ENCODE peak calls at places on chromosomes 13 and 19, in seven cellular contexts. V is K562, U is SK-N-SH, W is GM12878, E is HCT116, Z is H1, Q is HepG2. H is an unnamed sample.

GRCh38 chr13:34006011-34006410 is 188.1 kb downstream of the RFC3 start:
- DNase-seq in V (no peak), U (no peak), W (no peak), E (no peak), Z (no peak), Q (no peak), H (no peak)

GRCh38 chr19:57348136-57348535 is 2.9 kb upstream of the ZNF304 start:
- DNase-seq in V (no peak), U (no peak), W (no peak), E (no peak), Z (no peak), Q (no peak), H (no peak)

GRCh38 chr13:79870766-79871165 is 389.8 kb downstream of the NDFIP2 start:
- DNase-seq in V (no peak), U (no peak), W (no peak), E (no peak), Z (no peak), Q (no peak), H (no peak)

GRCh38 chr19:35225951-35226350 is 2.6 kb downstream of the FAM187B start:
- DNase-seq in V (no peak), U (no peak), W (no peak), E (no peak), Z (no peak), Q (no peak), H (no peak)

GRCh38 chr13:46035066-46035465 is 17.5 kb downstream of the ZC3H13 start:
- DNase-seq in V (no peak), U (no peak), W (no peak), E (no peak), Z (no peak), Q (no peak), H (no peak)

GRCh38 chr19:44788971-44789370 is 11.3 kb downstream of the CBLC start:
- DNase-seq in V (no peak), U (no peak), W (no peak), E (no peak), Z (no peak), Q (no peak), H (no peak)

GRCh38 chr19:35779033-35779432 is 3.7 kb downstream of the ARHGAP33 start:
- DNase-seq in V (no peak), U (no peak), W (no peak), E (no peak), Z (no peak), Q (no peak), H (no peak)

GRCh38 chr13:89803839-89804238 is 1543.6 kb upstream of the MIR17HG start:
- DNase-seq in V (no peak), U (peak), W (no peak), E (no peak), Z (no peak), Q (no peak), H (no peak)

GRCh38 chr19:23098286-23098685 is 18.5 kb upstream of the ZNF730 start:
- DNase-seq in V (no peak), U (no peak), W (no peak), E (no peak), Z (no peak), Q (no peak), H (no peak)

GRCh38 chr19:4745986-4746385 is 22.3 kb upstream of the DPP9 start:
- DNase-seq in V (no peak), U (no peak), W (no peak), E (no peak), Z (no peak), Q (no peak), H (no peak)

GRCh38 chr19:46347985-46348384 is 1.1 kb downstream of the PPP5C start:
- DNase-seq in V (no peak), U (no peak), W (no peak), E (no peak), Z (no peak), Q (no peak), H (no peak)

GRCh38 chr19:27794444-27795042 is 1418.4 kb downstream of the UQCRFS1 start:
- DNase-seq in V (peak), U (no peak), W (no peak), E (no peak), Z (no peak), Q (peak), H (no peak)

GRCh38 chr13:28449826-28450773 is 44.8 kb downstream of the FLT1 start:
- DNase-seq in V (no peak), U (no peak), W (no peak), E (no peak), Z (no peak), Q (no peak), H (no peak)

GRCh38 chr13:45209229-45209628 is 8.4 kb upstream of the KCTD4 start:
- DNase-seq in V (no peak), U (no peak), W (no peak), E (no peak), Z (no peak), Q (no peak), H (no peak)

GRCh38 chr13:113153810-113154748 is 4.4 kb upstream of the PROZ start:
- DNase-seq in V (peak), U (peak), W (peak), E (peak), Z (no peak), Q (peak), H (peak)

GRCh38 chr19:46571495-46571894 is 29.6 kb upstream of the CALM3 start:
- DNase-seq in V (peak), U (peak), W (no peak), E (peak), Z (peak), Q (peak), H (peak)

GRCh38 chr13:29922896-29923295 is 72.5 kb upstream of the UBL3 start:
- DNase-seq in V (no peak), U (no peak), W (no peak), E (no peak), Z (no peak), Q (no peak), H (no peak)

GRCh38 chr19:1199531-1199930 is 6.0 kb upstream of the STK11 start:
- DNase-seq in V (no peak), U (no peak), W (no peak), E (no peak), Z (no peak), Q (no peak), H (no peak)

GRCh38 chr13:86757236-86757978 is 913.8 kb upstream of the SLITRK5 start:
- DNase-seq in V (no peak), U (no peak), W (no peak), E (no peak), Z (peak), Q (no peak), H (no peak)

GRCh38 chr19:45498411-45499195 is at the start of gene PPM1N:
- DNase-seq in V (peak), U (no peak), W (no peak), E (no peak), Z (no peak), Q (no peak), H (no peak)

GRCh38 chr19:55484571-55485438 is at the start of gene NAT14:
- DNase-seq in V (peak), U (peak), W (no peak), E (no peak), Z (peak), Q (peak), H (peak)

GRCh38 chr13:74528751-74529513 is 394.7 kb upstream of the KLF12 start:
- DNase-seq in V (no peak), U (no peak), W (no peak), E (no peak), Z (no peak), Q (no peak), H (no peak)

GRCh38 chr19:16327131-16327450 is 2.5 kb downstream of the KLF2 start:
- DNase-seq in V (no peak), U (no peak), W (no peak), E (no peak), Z (no peak), Q (no peak), H (no peak)

GRCh38 chr13:86838411-86839120 is 832.6 kb upstream of the SLITRK5 start:
- DNase-seq in V (no peak), U (no peak), W (no peak), E (no peak), Z (no peak), Q (no peak), H (peak)

GRCh38 chr19:11435833-11436313 is 438 bp downstream of the PRKCSH start:
- DNase-seq in V (peak), U (peak), W (no peak), E (no peak), Z (no peak), Q (no peak), H (peak)

GRCh38 chr19:54462072-54462712 is 1.4 kb downstream of the LENG9 start:
- DNase-seq in V (no peak), U (no peak), W (no peak), E (no peak), Z (no peak), Q (no peak), H (no peak)

GRCh38 chr13:113407103-113407530 is 43.2 kb upstream of the GRTP1 start:
- DNase-seq in V (no peak), U (no peak), W (no peak), E (no peak), Z (no peak), Q (no peak), H (no peak)

GRCh38 chr13:70568571-70568970 is 460.3 kb upstream of the KLHL1 start:
- DNase-seq in V (peak), U (peak), W (peak), E (peak), Z (no peak), Q (peak), H (peak)

GRCh38 chr13:33089311-33089710 is 73.1 kb downstream of the KL start:
- DNase-seq in V (no peak), U (no peak), W (no peak), E (no peak), Z (no peak), Q (no peak), H (no peak)

GRCh38 chr13:95438297-95438696 is 114.2 kb upstream of the CLDN10 start:
- DNase-seq in V (no peak), U (peak), W (no peak), E (no peak), Z (no peak), Q (no peak), H (no peak)

GRCh38 chr13:24043590-24044350 is 116.8 kb upstream of the SPATA13 start:
- DNase-seq in V (no peak), U (no peak), W (no peak), E (no peak), Z (no peak), Q (no peak), H (no peak)

GRCh38 chr13:82878536-82878935 is 1003.7 kb downstream of the SLITRK1 start:
- DNase-seq in V (no peak), U (no peak), W (no peak), E (no peak), Z (no peak), Q (no peak), H (no peak)

GRCh38 chr19:12098040-12098439 is 33.5 kb downstream of the ZNF844 start:
- DNase-seq in V (no peak), U (no peak), W (no peak), E (no peak), Z (no peak), Q (no peak), H (no peak)

GRCh38 chr19:51751655-51752054 is at the start of gene FPR1:
- DNase-seq in V (no peak), U (no peak), W (no peak), E (peak), Z (no peak), Q (no peak), H (no peak)

GRCh38 chr13:52454459-52454824 is 836 bp upstream of the CKAP2 start:
- DNase-seq in V (no peak), U (peak), W (peak), E (no peak), Z (no peak), Q (no peak), H (no peak)

GRCh38 chr13:45238945-45239795 is 38.3 kb upstream of the KCTD4 start:
- DNase-seq in V (no peak), U (no peak), W (no peak), E (no peak), Z (no peak), Q (no peak), H (no peak)

GRCh38 chr13:85535306-85535705 is 263.9 kb downstream of the SLITRK6 start:
- DNase-seq in V (no peak), U (no peak), W (no peak), E (no peak), Z (no peak), Q (no peak), H (no peak)

GRCh38 chr13:99663185-99663825 is 162.0 kb downstream of the TM9SF2 start:
- DNase-seq in V (no peak), U (no peak), W (no peak), E (no peak), Z (no peak), Q (no peak), H (no peak)
- TF ChIP-seq JUND in V (no peak), U (no peak), W (no peak), E (no peak), Z (no peak), Q (no peak), H (no peak)

GRCh38 chr13:59680429-59681024 is 483.2 kb downstream of the DIAPH3 start:
- DNase-seq in V (no peak), U (no peak), W (no peak), E (peak), Z (no peak), Q (no peak), H (no peak)
- TF ChIP-seq JUND in V (no peak), U (no peak), W (no peak), E (no peak), Z (no peak), Q (no peak), H (no peak)

DNA sequence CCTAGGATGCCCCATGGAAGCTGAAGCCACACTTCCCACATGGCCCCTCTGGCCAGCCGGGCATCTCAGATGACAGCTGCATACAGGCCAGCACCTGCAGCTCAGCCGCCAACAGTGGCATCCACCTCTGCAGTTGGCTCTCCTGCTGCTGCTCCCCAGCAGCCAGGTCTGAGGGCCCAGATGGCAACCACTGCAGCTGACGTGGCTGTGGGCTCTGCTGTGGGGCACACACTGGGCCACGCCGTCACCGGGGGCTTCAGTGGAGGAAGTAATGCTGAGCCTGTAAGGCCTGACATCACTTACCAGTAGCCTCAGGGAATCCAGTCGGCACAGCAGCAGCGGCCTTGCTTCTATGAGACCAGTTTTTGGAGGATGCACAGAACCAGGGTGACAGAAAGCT is 45.3 kb upstream of the LSM14A start:
- DNase-seq in V (no peak), U (peak), W (no peak), E (no peak), Z (no peak), Q (no peak), H (no peak)
- TF ChIP-seq JUND in V (no peak), U (no peak), W (no peak), E (no peak), Z (no peak), Q (no peak), H (no peak)

GRCh38 chr19:14005381-14006084 is 587 bp downstream of the RFX1 start:
- DNase-seq in V (peak), U (peak), W (peak), E (peak), Z (peak), Q (peak), H (no peak)

GRCh38 chr19:14004619-14005380 is 1.3 kb downstream of the RFX1 start:
- DNase-seq in V (peak), U (no peak), W (peak), E (no peak), Z (no peak), Q (peak), H (no peak)

GRCh38 chr19:14006085-14006765 is at the start of gene RFX1:
- DNase-seq in V (peak), U (peak), W (peak), E (peak), Z (peak), Q (peak), H (peak)

GRCh38 chr19:14003279-14004051 is 2.7 kb downstream of the RFX1 start:
- DNase-seq in V (no peak), U (no peak), W (no peak), E (no peak), Z (no peak), Q (no peak), H (no peak)

DNA sequence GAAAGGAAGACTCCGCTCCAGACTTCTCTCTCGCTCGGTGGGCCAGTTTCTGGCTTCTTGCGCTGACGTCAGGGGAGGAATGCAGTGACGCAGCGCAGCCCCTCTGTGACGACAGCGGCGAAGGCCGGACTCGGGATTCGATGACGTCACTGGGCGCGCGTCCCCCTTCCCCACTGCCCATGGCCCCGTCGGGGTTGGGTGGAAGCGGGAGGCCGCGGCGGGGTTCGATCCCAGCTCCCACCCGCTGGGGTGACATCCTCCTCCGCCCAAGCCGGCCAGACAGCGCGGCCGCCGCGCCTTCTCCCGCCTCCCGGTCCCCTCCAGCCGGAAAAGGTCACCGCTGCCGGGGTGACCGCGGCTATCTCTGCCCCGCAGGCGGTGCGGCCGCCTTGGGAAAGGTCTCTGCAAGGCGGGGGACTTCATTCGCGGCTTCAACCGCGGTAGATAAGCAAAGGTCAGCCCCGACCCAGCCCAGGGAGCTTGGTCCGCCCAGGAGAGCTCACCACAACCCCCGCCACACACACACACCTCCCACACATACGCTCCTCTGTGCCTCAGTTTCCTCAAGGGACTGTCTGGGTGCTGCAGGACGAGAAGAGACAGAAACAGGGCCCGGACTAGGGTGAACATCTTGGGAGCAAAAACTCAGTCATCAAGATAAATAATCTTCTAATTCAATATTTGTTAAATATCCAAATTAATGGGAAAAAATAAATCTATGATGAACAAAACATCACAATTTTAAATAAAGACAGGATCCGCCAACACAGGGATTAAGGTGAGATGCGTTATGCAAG is 844 bp upstream of the RFX1 start:
- DNase-seq in V (peak), U (peak), W (no peak), E (no peak), Z (no peak), Q (no peak), H (no peak)
- TF ChIP-seq JUND in V (peak), U (no peak), W (peak), E (no peak), Z (peak), Q (peak), H (no peak)

GRCh38 chr19:3304871-3305423 is 61.4 kb upstream of the NFIC start:
- DNase-seq in V (peak), U (peak), W (peak), E (peak), Z (no peak), Q (peak), H (no peak)
- TF ChIP-seq JUND in V (no peak), U (no peak), W (no peak), E (no peak), Z (no peak), Q (no peak), H (no peak)

DNA sequence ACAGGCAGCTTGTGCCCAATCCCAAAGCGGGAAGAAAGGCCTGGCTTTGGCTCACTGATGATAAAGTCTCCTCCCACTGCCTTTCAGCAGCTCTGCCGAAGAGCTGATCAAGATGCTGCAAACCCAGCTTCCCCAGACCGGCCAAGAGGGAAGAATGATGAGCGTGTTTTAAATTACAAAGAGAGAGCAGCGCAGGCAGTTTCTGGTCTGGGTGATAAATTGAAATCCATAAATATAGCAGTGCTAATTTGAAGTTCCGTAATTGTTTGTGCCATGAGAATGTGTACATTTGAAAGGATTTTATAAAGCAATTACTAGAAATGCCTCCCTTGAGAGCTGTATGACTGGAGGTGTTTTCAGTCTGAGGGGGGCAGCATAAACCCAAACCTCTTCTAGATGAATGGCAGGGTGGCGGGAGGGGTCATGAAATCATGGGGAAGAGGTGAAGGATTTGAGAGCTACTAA is 171.8 kb downstream of the STK24 start:
- DNase-seq in V (peak), U (peak), W (no peak), E (no peak), Z (peak), Q (no peak), H (no peak)
- TF ChIP-seq JUND in V (no peak), U (no peak), W (no peak), E (no peak), Z (no peak), Q (no peak), H (no peak)

DNA sequence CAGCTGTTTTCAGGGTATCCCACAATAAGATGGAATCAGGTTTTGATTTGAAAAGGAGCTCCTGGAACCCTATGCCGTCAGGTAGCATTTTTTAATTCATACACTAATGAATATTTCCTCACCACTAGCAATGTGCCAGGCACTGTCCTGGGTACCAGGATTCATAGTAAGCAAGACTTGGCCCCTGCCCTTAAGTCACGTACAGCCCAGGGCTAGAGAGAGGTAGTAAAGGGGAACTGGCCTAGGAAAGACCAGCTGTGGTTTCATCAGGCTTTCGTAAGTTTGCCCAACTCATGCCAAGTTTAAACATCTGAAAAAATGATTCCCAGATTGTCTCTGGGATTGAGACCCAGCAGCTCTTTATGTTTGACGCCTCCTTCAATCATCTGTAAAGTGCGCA is 45.9 kb upstream of the AMER2 start:
- DNase-seq in V (no peak), U (no peak), W (no peak), E (no peak), Z (no peak), Q (no peak), H (no peak)
- TF ChIP-seq JUND in V (no peak), U (no peak), W (no peak), E (no peak), Z (no peak), Q (no peak), H (no peak)

GRCh38 chr19:38850231-38850975 is 617 bp upstream of the HNRNPL start:
- DNase-seq in V (peak), U (peak), W (peak), E (peak), Z (peak), Q (peak), H (peak)

GRCh38 chr19:38848299-38849146 is 1.3 kb downstream of the HNRNPL start:
- DNase-seq in V (no peak), U (no peak), W (no peak), E (no peak), Z (no peak), Q (no peak), H (no peak)

GRCh38 chr19:38849147-38849745 is 540 bp downstream of the HNRNPL start:
- DNase-seq in V (peak), U (peak), W (peak), E (peak), Z (peak), Q (peak), H (peak)

GRCh38 chr19:38850976-38851621 is 1.3 kb upstream of the HNRNPL start:
- DNase-seq in V (no peak), U (peak), W (no peak), E (no peak), Z (no peak), Q (no peak), H (no peak)

GRCh38 chr19:38849746-38850230 is at the start of gene HNRNPL:
- DNase-seq in V (peak), U (peak), W (no peak), E (no peak), Z (no peak), Q (no peak), H (no peak)
- TF ChIP-seq JUND in V (peak), U (no peak), W (no peak), E (no peak), Z (no peak), Q (no peak), H (no peak)

GRCh38 chr13:106533940-106534843 is 1.3 kb downstream of the EFNB2 start:
- DNase-seq in V (no peak), U (peak), W (no peak), E (no peak), Z (no peak), Q (no peak), H (peak)
- TF ChIP-seq JUND in V (no peak), U (no peak), W (no peak), E (no peak), Z (no peak), Q (no peak), H (no peak)

GRCh38 chr19:3398114-3398899 is 31.9 kb downstream of the NFIC start:
- DNase-seq in V (no peak), U (no peak), W (no peak), E (no peak), Z (no peak), Q (peak), H (peak)
- TF ChIP-seq JUND in V (no peak), U (no peak), W (no peak), E (no peak), Z (no peak), Q (no peak), H (no peak)

H was measured in T47D.